ENCODE peak calls at places on chromosomes 4 and X, in five cellular contexts. U, Q, D, W and X are unnamed samples.

GRCh38 chr4:145521282-145521681 is 39.6 kb downstream of the SMAD1 start:
- DNase-seq in U (no peak), Q (no peak), D (no peak), W (no peak), X (no peak)

GRCh38 chr4:140044314-140044991 is 109.5 kb downstream of the MAML3 start:
- DNase-seq in W (no peak), D (no peak), U (no peak), Q (no peak), X (no peak)

GRCh38 chr4:169103966-169104412 is 93.9 kb upstream of the CBR4 start:
- DNase-seq in Q (no peak), D (peak; percentile 60), U (no peak), W (no peak), X (no peak)

GRCh38 chrX:13131511-13132137 is 87.2 kb upstream of the FAM9C start:
- DNase-seq in D (peak; percentile 44), Q (no peak), U (no peak), W (no peak), X (peak; percentile 2)

GRCh38 chr4:173214661-173215060 is 46.0 kb downstream of the GALNT7 start:
- DNase-seq in Q (no peak), U (peak; percentile 56), W (no peak), D (no peak), X (no peak)

GRCh38 chr4:8205749-8206611 is 6.9 kb downstream of the SH3TC1 start:
- DNase-seq in Q (no peak), U (no peak), W (no peak), D (no peak), X (no peak)

GRCh38 chr4:6200922-6201362 is 593 bp upstream of the JAKMIP1 start:
- DNase-seq in U (no peak), W (no peak), Q (no peak), D (peak; percentile 53), X (no peak)

GRCh38 chr4:70945452-70946055 is 43.4 kb downstream of the MOB1B start:
- DNase-seq in D (no peak), W (no peak), U (no peak), Q (no peak), X (no peak)

GRCh38 chr4:74311696-74312313 is 3.5 kb downstream of the EPGN start:
- DNase-seq in U (no peak), D (peak; percentile 68), Q (no peak), W (no peak), X (no peak)

GRCh38 chr4:138892483-138893386 is 122.8 kb upstream of the NOCT start:
- DNase-seq in Q (no peak), U (no peak), D (no peak), W (no peak), X (no peak)

GRCh38 chrX:66002832-66003680 is 36.8 kb downstream of the VSIG4 start:
- DNase-seq in U (no peak), D (no peak), W (no peak), Q (no peak), X (no peak)

GRCh38 chr4:101014417-101014816 is 332.9 kb downstream of the PPP3CA start:
- DNase-seq in U (no peak), W (no peak), Q (no peak), D (no peak), X (no peak)

GRCh38 chr4:184969610-184970009 is 48.7 kb upstream of the HELT start:
- DNase-seq in Q (no peak), W (no peak), D (no peak), U (no peak), X (no peak)

GRCh38 chr4:108840426-108840975 is 77.6 kb upstream of the ETNPPL start:
- DNase-seq in U (no peak), D (no peak), Q (no peak), W (no peak), X (no peak)

GRCh38 chrX:123223409-123223808 is 39.3 kb downstream of the GRIA3 start:
- DNase-seq in Q (no peak), W (no peak), U (no peak), D (no peak), X (no peak)

GRCh38 chrX:123217077-123217476 is 33.0 kb downstream of the GRIA3 start:
- DNase-seq in W (no peak), D (no peak), Q (no peak), U (peak; percentile 43), X (no peak)

GRCh38 chrX:123217728-123218127 is 33.6 kb downstream of the GRIA3 start:
- DNase-seq in W (no peak), D (no peak), Q (no peak), U (no peak), X (no peak)

GRCh38 chrX:123222920-123223319 is 38.8 kb downstream of the GRIA3 start:
- DNase-seq in W (no peak), Q (peak; percentile 60), U (no peak), D (no peak), X (no peak)

DNA sequence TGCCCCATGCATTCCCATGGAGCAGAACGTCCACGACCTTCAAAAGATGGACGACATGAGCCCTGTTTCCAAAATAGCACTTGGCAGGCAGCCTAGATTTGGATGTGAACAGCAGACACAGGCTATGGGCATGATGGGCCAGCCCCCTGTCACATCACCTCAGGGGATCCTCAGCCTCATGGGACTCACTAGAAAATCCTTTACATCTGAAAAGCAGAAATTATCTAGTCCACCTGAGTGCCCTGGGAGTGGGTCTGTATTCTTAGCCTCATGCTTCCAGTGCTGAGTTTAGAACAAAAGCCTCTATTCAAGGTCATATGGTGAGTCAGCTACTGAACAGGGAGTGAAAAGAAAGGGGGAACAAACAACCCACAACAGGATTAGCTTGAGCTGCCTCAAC is 35.8 kb downstream of the GRIA3 start:
- DNase-seq in Q (no peak), D (no peak), W (no peak), U (no peak), X (no peak)
- H3K27ac ChIP-seq in Q (no peak overlapping the region), D (no peak overlapping the region), W (no peak overlapping the region), U (no peak overlapping the region), X (no peak overlapping the region)

GRCh38 chr4:128477540-128477939 is 189.9 kb upstream of the PGRMC2 start:
- DNase-seq in Q (no peak), U (no peak), W (no peak), D (peak; percentile 54), X (no peak)
- H3K27me3 ChIP-seq in Q (no peaks in the 10 kb centered on the region), U (no peaks in the 10 kb centered on the region), W (no peaks in the 10 kb centered on the region), D (no peaks in the 10 kb centered on the region), X (no peaks in the 10 kb centered on the region)

GRCh38 chr4:128830906-128831525 is 21.5 kb downstream of the JADE1 start:
- DNase-seq in D (no peak), U (no peak), W (no peak), Q (no peak), X (no peak)
- H3K27ac ChIP-seq in D (peak overlapping the region; percentile 83), U (peak overlapping the region; percentile 41), W (no peak overlapping the region), Q (peak overlapping the region; percentile 17), X (no peak overlapping the region)

GRCh38 chrX:112837531-112837930 is 3.1 kb downstream of the AMOT start:
- DNase-seq in U (no peak), Q (no peak), D (no peak), W (no peak), X (no peak)
- H3K27me3 ChIP-seq in U (no peaks in the 10 kb centered on the region), Q (no peaks in the 10 kb centered on the region), D (peaks cover 4% of the 10 kb centered on the region), W (no peaks in the 10 kb centered on the region), X (no peaks in the 10 kb centered on the region)

GRCh38 chr4:98625399-98625798 is 33.0 kb downstream of the TSPAN5 start:
- DNase-seq in W (no peak), D (no peak), Q (no peak), U (no peak), X (no peak)

GRCh38 chr4:98627883-98628282 is 30.5 kb downstream of the TSPAN5 start:
- DNase-seq in W (no peak), Q (no peak), U (no peak), D (no peak), X (no peak)

GRCh38 chr4:98625920-98626319 is 32.5 kb downstream of the TSPAN5 start:
- DNase-seq in U (no peak), Q (no peak), D (no peak), W (no peak), X (no peak)

GRCh38 chr4:98626350-98626749 is 32.1 kb downstream of the TSPAN5 start:
- DNase-seq in U (peak; percentile 75), Q (no peak), W (peak; percentile 81), D (peak; percentile 71), X (no peak)

DNA sequence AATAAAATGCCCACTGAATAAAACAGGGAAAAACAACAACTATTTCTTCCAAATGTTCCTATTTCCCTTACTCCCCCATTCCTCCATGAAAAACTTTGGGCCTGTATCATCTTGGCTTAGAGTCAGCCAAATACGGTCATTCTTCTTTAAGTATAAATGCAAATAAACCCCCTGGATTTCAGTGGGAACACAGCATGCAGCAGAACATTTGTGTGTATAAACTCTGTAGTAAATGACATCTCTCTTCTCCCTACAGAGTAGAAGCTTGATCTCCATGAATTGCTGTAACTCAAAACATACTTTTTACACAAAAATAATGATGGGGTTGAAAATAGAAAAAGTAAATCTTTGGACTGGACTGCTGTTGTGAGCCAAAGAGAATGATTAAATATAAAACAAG is 30.9 kb downstream of the TSPAN5 start:
- DNase-seq in Q (no peak), U (no peak), W (no peak), D (no peak), X (no peak)
- H3K27ac ChIP-seq in Q (no peak overlapping the region), U (no peak overlapping the region), W (peak overlapping the region; percentile 83), D (no peak overlapping the region), X (no peak overlapping the region)

GRCh38 chr4:37904824-37905223 is 13.9 kb downstream of the TBC1D1 start:
- DNase-seq in W (no peak), D (no peak), U (no peak), Q (no peak), X (no peak)
- H3K27me3 ChIP-seq in W (no peaks in the 10 kb centered on the region), D (no peaks in the 10 kb centered on the region), U (no peaks in the 10 kb centered on the region), Q (no peaks in the 10 kb centered on the region), X (no peaks in the 10 kb centered on the region)

DNA sequence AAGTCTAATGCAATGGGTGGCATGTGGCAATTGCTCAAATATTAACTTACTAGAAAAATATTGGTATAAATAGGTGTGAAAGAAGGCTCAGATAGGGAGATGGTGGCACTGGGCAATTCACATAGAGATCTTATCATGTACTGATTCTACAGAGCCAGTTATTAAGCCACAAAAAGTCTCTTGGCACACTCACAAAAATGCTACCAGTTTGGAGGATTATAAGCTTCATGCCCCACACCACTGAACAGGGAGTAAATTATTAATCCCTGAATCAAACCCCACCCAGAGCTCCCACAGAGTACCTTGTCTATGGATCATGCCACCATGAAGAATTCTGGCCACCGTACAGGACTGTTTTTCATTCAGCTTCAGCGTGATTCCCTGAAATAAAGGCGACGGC is 13.8 kb downstream of the MPP1 start:
- DNase-seq in W (no peak), U (no peak), D (no peak), Q (no peak), X (no peak)
- H3K27ac ChIP-seq in W (no peak overlapping the region), U (no peak overlapping the region), D (no peak overlapping the region), Q (no peak overlapping the region), X (no peak overlapping the region)